ENCODE peak calls at places on chromosomes 1 and 21, in seven cellular contexts. D, U, I, Q, Y, T and B are unnamed samples.

GRCh38 chr1:156359973-156360372 is 9.0 kb upstream of the RHBG start:
- DNase-seq in D (peak), T (no peak), I (no peak), Y (no peak), U (no peak), Q (no peak), B (peak)

GRCh38 chr1:178354816-178355215 is 141.9 kb downstream of the CLEC20A start:
- DNase-seq in Y (no peak), U (no peak), T (no peak), I (no peak), D (peak), Q (no peak), B (no peak)

GRCh38 chr1:30506785-30507312 is 216.5 kb downstream of the MATN1 start:
- DNase-seq in Q (no peak), T (peak), I (no peak), U (no peak), D (no peak), Y (no peak), B (no peak)

GRCh38 chr1:184388671-184389292 is 2.0 kb downstream of the C1orf21 start:
- DNase-seq in Q (no peak), T (no peak), D (no peak), I (no peak), Y (no peak), U (no peak), B (no peak)

GRCh38 chr1:19628879-19629278 is 15.2 kb upstream of the NBL1 start:
- DNase-seq in U (no peak), I (no peak), D (no peak), T (no peak), Q (no peak), Y (no peak), B (no peak)

GRCh38 chr1:47732489-47732888 is 264.7 kb downstream of the TRABD2B start:
- DNase-seq in D (no peak), T (no peak), Q (no peak), I (no peak), U (no peak), Y (no peak), B (no peak)

GRCh38 chr1:225250432-225250831 is 177.4 kb downstream of the LBR start:
- DNase-seq in Y (no peak), I (no peak), U (no peak), Q (no peak), T (no peak), D (no peak), B (no peak)

GRCh38 chr1:231121533-231121932 is 40.3 kb upstream of the TRIM67 start:
- DNase-seq in D (no peak), Y (no peak), Q (no peak), I (no peak), T (no peak), U (no peak), B (no peak)

GRCh38 chr1:7470904-7471638 is 300.0 kb upstream of the VAMP3 start:
- DNase-seq in U (peak), D (peak), Y (no peak), T (no peak), I (peak), Q (no peak), B (peak)

GRCh38 chr21:17467392-17467791 is 45.5 kb upstream of the CXADR start:
- DNase-seq in Y (no peak), T (no peak), U (no peak), I (no peak), D (no peak), Q (no peak), B (peak)

GRCh38 chr1:26582836-26583460 is 53.4 kb downstream of the RPS6KA1 start:
- DNase-seq in I (peak), Q (no peak), Y (no peak), D (peak), T (no peak), U (no peak), B (peak)

GRCh38 chr21:34544032-34544496 is 32.1 kb upstream of the KCNE1 start:
- DNase-seq in Q (peak), I (no peak), Y (peak), T (no peak), U (no peak), D (peak), B (peak)

GRCh38 chr1:184118051-184118450 is 66.5 kb downstream of the TSEN15 start:
- DNase-seq in D (peak), Y (no peak), U (no peak), Q (no peak), I (no peak), T (no peak), B (peak)

GRCh38 chr1:241702436-241702835 is 50.4 kb downstream of the WDR64 start:
- DNase-seq in D (peak), I (no peak), U (no peak), Q (no peak), Y (no peak), T (no peak), B (peak)

GRCh38 chr1:15966081-15966955 is 9.6 kb downstream of the ZBTB17 start:
- DNase-seq in I (no peak), Q (peak), Y (peak), U (no peak), D (peak), T (no peak), B (peak)

GRCh38 chr1:147076442-147076841 is 95.8 kb downstream of the PRKAB2 start:
- DNase-seq in U (no peak), Y (no peak), D (no peak), T (no peak), I (no peak), Q (no peak), B (no peak)

GRCh38 chr1:235999259-235999925 is 65.5 kb downstream of the NID1 start:
- DNase-seq in I (no peak), D (peak), Y (peak), T (no peak), Q (peak), U (no peak), B (peak)

GRCh38 chr1:205032512-205032911 is 10.5 kb upstream of the CNTN2 start:
- DNase-seq in Y (no peak), U (no peak), D (no peak), Q (no peak), I (no peak), T (no peak), B (no peak)

GRCh38 chr1:210374600-210374953 is 45.9 kb downstream of the HHAT start:
- DNase-seq in T (no peak), D (no peak), Q (no peak), U (no peak), Y (no peak), I (no peak), B (no peak)

GRCh38 chr1:185241127-185241526 is 75.9 kb downstream of the IVNS1ABP start:
- DNase-seq in T (no peak), D (no peak), Y (no peak), Q (no peak), I (no peak), U (no peak), B (no peak)

GRCh38 chr1:210250998-210251679 is 18.5 kb downstream of the SERTAD4 start:
- DNase-seq in Y (no peak), D (no peak), Q (no peak), U (no peak), T (peak), I (no peak), B (peak)

GRCh38 chr1:158049867-158050266 is 56.4 kb downstream of the KIRREL1 start:
- DNase-seq in U (no peak), I (no peak), T (no peak), Y (no peak), Q (no peak), D (peak), B (no peak)

GRCh38 chr1:96445296-96445695 is 276.3 kb upstream of the PTBP2 start:
- DNase-seq in U (no peak), Q (no peak), Y (no peak), T (no peak), D (peak), I (no peak), B (no peak)

GRCh38 chr1:98389809-98390208 is 271.7 kb upstream of the SNX7 start:
- DNase-seq in Y (no peak), I (no peak), Q (no peak), T (no peak), U (no peak), D (peak), B (peak)

GRCh38 chr21:39022901-39023693 is 160.2 kb downstream of the PSMG1 start:
- DNase-seq in T (no peak), I (no peak), Q (no peak), Y (no peak), U (peak), D (peak), B (peak)

GRCh38 chr1:232594018-232594502 is 35.9 kb downstream of the SIPA1L2 start:
- DNase-seq in D (no peak), Y (no peak), Q (no peak), T (no peak), U (no peak), I (no peak), B (no peak)

GRCh38 chr1:27760411-27760810 is 12.6 kb upstream of the STX12 start:
- DNase-seq in Y (no peak), U (no peak), I (no peak), T (no peak), D (peak), Q (no peak), B (peak)

GRCh38 chr1:2910211-2910610 is 108.7 kb upstream of the TTC34 start:
- DNase-seq in D (no peak), Y (no peak), U (no peak), I (no peak), T (no peak), Q (no peak), B (no peak)

GRCh38 chr1:227357229-227358078 is 39.2 kb upstream of the CDC42BPA start:
- DNase-seq in I (peak), D (peak), T (peak), U (no peak), Q (no peak), Y (no peak), B (peak)

GRCh38 chr1:67339623-67340343 is 32.1 kb downstream of the IL12RB2 start:
- DNase-seq in T (no peak), U (no peak), Q (no peak), I (no peak), D (peak), Y (no peak), B (peak)

GRCh38 chr1:18059206-18059605 is 48.4 kb upstream of the IGSF21 start:
- DNase-seq in I (no peak), T (no peak), Q (no peak), D (no peak), Y (no peak), U (no peak), B (no peak)

GRCh38 chr1:214544791-214545190 is 6.6 kb downstream of the PTPN14 start:
- DNase-seq in Q (no peak), U (no peak), D (no peak), Y (no peak), T (no peak), I (no peak), B (no peak)

GRCh38 chr1:174157157-174157806 is 2.0 kb upstream of the RABGAP1L start:
- DNase-seq in T (no peak), I (no peak), D (no peak), Q (no peak), Y (no peak), U (no peak), B (no peak)